ENCODE peak calls at places on chromosomes 16 and 17, in five cellular contexts. One of them, this sample, is unnamed.
A peak's percentile ranks its signal among the peaks of the same experiment; 100 is the strongest.

GRCh38 chr16:84752600-84752999 is 52.8 kb downstream of the USP10 start:
- DNase-seq in dorsolateral prefrontal cortex: no peak
- DNase-seq in stimulated activated CD4-positive, alpha-beta T cell treated with anti-CD3 and anti-CD28 coated beads, Interleukin-1b, Interleukin-23, amount 100 ng/mL, for 1 hour: no peak
- DNase-seq in cardiac muscle cell: no peak
- DNase-seq in foreskin keratinocyte: no peak
- DNase-seq in this sample: no peak

GRCh38 chr17:46270032-46270431 is 24.9 kb upstream of the LRRC37A start:
- DNase-seq in foreskin keratinocyte: no peak
- DNase-seq in stimulated activated CD4-positive, alpha-beta T cell treated with anti-CD3 and anti-CD28 coated beads, Interleukin-1b, Interleukin-23, amount 100 ng/mL, for 1 hour: no peak
- DNase-seq in cardiac muscle cell: peak; percentile 49
- DNase-seq in dorsolateral prefrontal cortex: no peak
- DNase-seq in this sample: no peak

GRCh38 chr16:49441366-49441780 is 67.8 kb downstream of the C16orf78 start:
- DNase-seq in cardiac muscle cell: peak; percentile 52
- DNase-seq in dorsolateral prefrontal cortex: no peak
- DNase-seq in foreskin keratinocyte: no peak
- DNase-seq in stimulated activated CD4-positive, alpha-beta T cell treated with anti-CD3 and anti-CD28 coated beads, Interleukin-1b, Interleukin-23, amount 100 ng/mL, for 1 hour: no peak
- DNase-seq in this sample: peak; percentile 31

GRCh38 chr17:79496422-79497005 is 114.3 kb downstream of the RBFOX3 start:
- DNase-seq in dorsolateral prefrontal cortex: no peak
- DNase-seq in foreskin keratinocyte: no peak
- DNase-seq in cardiac muscle cell: no peak
- DNase-seq in stimulated activated CD4-positive, alpha-beta T cell treated with anti-CD3 and anti-CD28 coated beads, Interleukin-1b, Interleukin-23, amount 100 ng/mL, for 1 hour: no peak
- DNase-seq in this sample: no peak

GRCh38 chr16:87203060-87203656 is 114.0 kb downstream of the C16orf95 start:
- DNase-seq in foreskin keratinocyte: peak; percentile 32
- DNase-seq in stimulated activated CD4-positive, alpha-beta T cell treated with anti-CD3 and anti-CD28 coated beads, Interleukin-1b, Interleukin-23, amount 100 ng/mL, for 1 hour: peak; percentile 17
- DNase-seq in cardiac muscle cell: peak; percentile 81
- DNase-seq in dorsolateral prefrontal cortex: peak; percentile 50
- DNase-seq in this sample: peak; percentile 83

GRCh38 chr16:77406680-77407079 is 28.2 kb downstream of the ADAMTS18 start:
- DNase-seq in foreskin keratinocyte: no peak
- DNase-seq in dorsolateral prefrontal cortex: no peak
- DNase-seq in stimulated activated CD4-positive, alpha-beta T cell treated with anti-CD3 and anti-CD28 coated beads, Interleukin-1b, Interleukin-23, amount 100 ng/mL, for 1 hour: no peak
- DNase-seq in cardiac muscle cell: no peak
- DNase-seq in this sample: no peak

GRCh38 chr16:81629896-81630631 is 149.0 kb upstream of the PLCG2 start:
- DNase-seq in foreskin keratinocyte: no peak
- DNase-seq in dorsolateral prefrontal cortex: no peak
- DNase-seq in stimulated activated CD4-positive, alpha-beta T cell treated with anti-CD3 and anti-CD28 coated beads, Interleukin-1b, Interleukin-23, amount 100 ng/mL, for 1 hour: no peak
- DNase-seq in cardiac muscle cell: no peak
- DNase-seq in this sample: no peak

GRCh38 chr17:50589112-50589712 is 28.7 kb downstream of the CACNA1G start:
- DNase-seq in foreskin keratinocyte: peak; percentile 58
- DNase-seq in stimulated activated CD4-positive, alpha-beta T cell treated with anti-CD3 and anti-CD28 coated beads, Interleukin-1b, Interleukin-23, amount 100 ng/mL, for 1 hour: no peak
- DNase-seq in dorsolateral prefrontal cortex: no peak
- DNase-seq in cardiac muscle cell: no peak
- DNase-seq in this sample: no peak

GRCh38 chr16:71440669-71441347 is 1.0 kb downstream of the TLE7 start:
- DNase-seq in cardiac muscle cell: peak; percentile 20
- DNase-seq in stimulated activated CD4-positive, alpha-beta T cell treated with anti-CD3 and anti-CD28 coated beads, Interleukin-1b, Interleukin-23, amount 100 ng/mL, for 1 hour: no peak
- DNase-seq in dorsolateral prefrontal cortex: no peak
- DNase-seq in foreskin keratinocyte: no peak
- DNase-seq in this sample: no peak

GRCh38 chr17:57086069-57086930 is 1.3 kb downstream of the AKAP1 start:
- DNase-seq in cardiac muscle cell: peak; percentile 45
- DNase-seq in foreskin keratinocyte: peak; percentile 49
- DNase-seq in stimulated activated CD4-positive, alpha-beta T cell treated with anti-CD3 and anti-CD28 coated beads, Interleukin-1b, Interleukin-23, amount 100 ng/mL, for 1 hour: no peak
- DNase-seq in dorsolateral prefrontal cortex: no peak
- DNase-seq in this sample: peak; percentile 9

GRCh38 chr16:55046146-55046460 is 115.4 kb downstream of the IRX5 start:
- DNase-seq in dorsolateral prefrontal cortex: no peak
- DNase-seq in cardiac muscle cell: no peak
- DNase-seq in stimulated activated CD4-positive, alpha-beta T cell treated with anti-CD3 and anti-CD28 coated beads, Interleukin-1b, Interleukin-23, amount 100 ng/mL, for 1 hour: no peak
- DNase-seq in foreskin keratinocyte: peak; percentile 6
- DNase-seq in this sample: no peak

This sample was measured in neural crest cell.